ENCODE peak calls at places on chromosomes 7 and 10, in seven cellular contexts. One of them, this sample, is unnamed.

GRCh38 chr7:106865130-106866115 is at the start of gene PIK3CG:
- DNase-seq in globus pallidus: peak; percentile 26
- DNase-seq in NCI-H2029: no peak
- DNase-seq in psoas muscle: no peak
- DNase-seq in posterior vena cava: no peak
- DNase-seq in mucosa of gallbladder: no peak
- DNase-seq in NCI-H460: no peak
- DNase-seq in this sample: no peak

GRCh38 chr10:77673515-77674140 is 36.0 kb upstream of the KCNMA1 start:
- DNase-seq in globus pallidus: no peak
- DNase-seq in NCI-H2029: no peak
- DNase-seq in psoas muscle: no peak
- DNase-seq in posterior vena cava: no peak
- DNase-seq in mucosa of gallbladder: no peak
- DNase-seq in NCI-H460: no peak
- DNase-seq in this sample: no peak

GRCh38 chr7:44964384-44964830 is 14.4 kb downstream of the MYO1G start:
- DNase-seq in globus pallidus: no peak
- DNase-seq in NCI-H2029: no peak
- DNase-seq in psoas muscle: no peak
- DNase-seq in posterior vena cava: peak; percentile 34
- DNase-seq in mucosa of gallbladder: no peak
- DNase-seq in NCI-H460: no peak
- DNase-seq in this sample: peak; percentile 36

GRCh38 chr7:84738583-84739150 is 448.2 kb downstream of the SEMA3D start:
- DNase-seq in globus pallidus: no peak
- DNase-seq in NCI-H2029: no peak
- DNase-seq in psoas muscle: no peak
- DNase-seq in posterior vena cava: no peak
- DNase-seq in mucosa of gallbladder: no peak
- DNase-seq in NCI-H460: no peak
- DNase-seq in this sample: no peak

GRCh38 chr7:151173386-151174245 is 6.1 kb upstream of the GBX1 start:
- DNase-seq in globus pallidus: no peak
- DNase-seq in NCI-H2029: no peak
- DNase-seq in psoas muscle: peak; percentile 56
- DNase-seq in posterior vena cava: peak; percentile 76
- DNase-seq in mucosa of gallbladder: no peak
- DNase-seq in NCI-H460: no peak
- DNase-seq in this sample: no peak

GRCh38 chr7:169165-169853 is 23.1 kb upstream of the FAM20C start:
- DNase-seq in globus pallidus: no peak
- DNase-seq in NCI-H2029: no peak
- DNase-seq in psoas muscle: peak; percentile 30
- DNase-seq in posterior vena cava: peak; percentile 49
- DNase-seq in mucosa of gallbladder: peak; percentile 7
- DNase-seq in NCI-H460: no peak
- DNase-seq in this sample: no peak

GRCh38 chr7:110856704-110857103 is 234.2 kb upstream of the LRRN3 start:
- DNase-seq in globus pallidus: no peak
- DNase-seq in NCI-H2029: no peak
- DNase-seq in psoas muscle: no peak
- DNase-seq in posterior vena cava: no peak
- DNase-seq in mucosa of gallbladder: no peak
- DNase-seq in NCI-H460: no peak
- DNase-seq in this sample: no peak

GRCh38 chr10:93006435-93007039 is 54.1 kb upstream of the CYP26C1 start:
- DNase-seq in globus pallidus: peak; percentile 16
- DNase-seq in NCI-H2029: no peak
- DNase-seq in psoas muscle: no peak
- DNase-seq in posterior vena cava: no peak
- DNase-seq in mucosa of gallbladder: no peak
- DNase-seq in NCI-H460: peak; percentile 52
- DNase-seq in this sample: peak; percentile 13

GRCh38 chr10:34651796-34652195 is 163.3 kb downstream of the PARD3 start:
- DNase-seq in globus pallidus: no peak
- DNase-seq in NCI-H2029: no peak
- DNase-seq in psoas muscle: no peak
- DNase-seq in posterior vena cava: no peak
- DNase-seq in mucosa of gallbladder: no peak
- DNase-seq in NCI-H460: no peak
- DNase-seq in this sample: no peak

GRCh38 chr10:80509403-80510161 is 28.1 kb upstream of the SH2D4B start:
- DNase-seq in globus pallidus: no peak
- DNase-seq in NCI-H2029: no peak
- DNase-seq in psoas muscle: peak; percentile 62
- DNase-seq in posterior vena cava: no peak
- DNase-seq in mucosa of gallbladder: no peak
- DNase-seq in NCI-H460: peak; percentile 68
- DNase-seq in this sample: peak; percentile 85

GRCh38 chr7:531777-532176 is 12.1 kb upstream of the PDGFA start:
- DNase-seq in globus pallidus: no peak
- DNase-seq in NCI-H2029: no peak
- DNase-seq in psoas muscle: no peak
- DNase-seq in posterior vena cava: no peak
- DNase-seq in mucosa of gallbladder: no peak
- DNase-seq in NCI-H460: no peak
- DNase-seq in this sample: no peak

GRCh38 chr10:36534471-36535002 is 590.9 kb upstream of the ANKRD30A start:
- DNase-seq in globus pallidus: no peak
- DNase-seq in NCI-H2029: no peak
- DNase-seq in psoas muscle: no peak
- DNase-seq in posterior vena cava: no peak
- DNase-seq in mucosa of gallbladder: no peak
- DNase-seq in NCI-H460: peak; percentile 84
- DNase-seq in this sample: peak; percentile 3

GRCh38 chr7:28409716-28410627 is 2.3 kb upstream of the CREB5 start:
- DNase-seq in globus pallidus: no peak
- DNase-seq in NCI-H2029: peak; percentile 13
- DNase-seq in psoas muscle: peak; percentile 77
- DNase-seq in posterior vena cava: peak; percentile 84
- DNase-seq in mucosa of gallbladder: peak; percentile 24
- DNase-seq in NCI-H460: no peak
- DNase-seq in this sample: peak; percentile 26

GRCh38 chr7:96246972-96247371 is 74.9 kb downstream of the SLC25A13 start:
- DNase-seq in globus pallidus: no peak
- DNase-seq in NCI-H2029: no peak
- DNase-seq in psoas muscle: no peak
- DNase-seq in posterior vena cava: no peak
- DNase-seq in mucosa of gallbladder: no peak
- DNase-seq in NCI-H460: no peak
- DNase-seq in this sample: no peak

GRCh38 chr10:83657487-83657886 is 481.8 kb upstream of the GHITM start:
- DNase-seq in globus pallidus: no peak
- DNase-seq in NCI-H2029: no peak
- DNase-seq in psoas muscle: peak; percentile 45
- DNase-seq in posterior vena cava: no peak
- DNase-seq in mucosa of gallbladder: no peak
- DNase-seq in NCI-H460: no peak
- DNase-seq in this sample: no peak

GRCh38 chr7:122337011-122337410 is 32.5 kb upstream of the FEZF1 start:
- DNase-seq in globus pallidus: no peak
- DNase-seq in NCI-H2029: no peak
- DNase-seq in psoas muscle: no peak
- DNase-seq in posterior vena cava: no peak
- DNase-seq in mucosa of gallbladder: no peak
- DNase-seq in NCI-H460: no peak
- DNase-seq in this sample: no peak

GRCh38 chr10:77710759-77711682 is 73.4 kb upstream of the KCNMA1 start:
- DNase-seq in globus pallidus: peak; percentile 42
- DNase-seq in NCI-H2029: no peak
- DNase-seq in psoas muscle: peak; percentile 86
- DNase-seq in posterior vena cava: peak; percentile 93
- DNase-seq in mucosa of gallbladder: peak; percentile 72
- DNase-seq in NCI-H460: peak; percentile 48
- DNase-seq in this sample: peak; percentile 48

GRCh38 chr7:105224884-105225651 is 163.7 kb downstream of the SRPK2 start:
- DNase-seq in globus pallidus: no peak
- DNase-seq in NCI-H2029: peak; percentile 18
- DNase-seq in psoas muscle: no peak
- DNase-seq in posterior vena cava: no peak
- DNase-seq in mucosa of gallbladder: peak; percentile 36
- DNase-seq in NCI-H460: peak; percentile 40
- DNase-seq in this sample: peak; percentile 54

GRCh38 chr7:116122972-116123595 is 87.3 kb upstream of the TES start:
- DNase-seq in globus pallidus: peak; percentile 15
- DNase-seq in NCI-H2029: no peak
- DNase-seq in psoas muscle: no peak
- DNase-seq in posterior vena cava: no peak
- DNase-seq in mucosa of gallbladder: no peak
- DNase-seq in NCI-H460: peak; percentile 33
- DNase-seq in this sample: peak; percentile 5

GRCh38 chr10:108374991-108375390 is 1210.5 kb upstream of the SORCS1 start:
- DNase-seq in globus pallidus: no peak
- DNase-seq in NCI-H2029: no peak
- DNase-seq in psoas muscle: no peak
- DNase-seq in posterior vena cava: no peak
- DNase-seq in mucosa of gallbladder: no peak
- DNase-seq in NCI-H460: no peak
- DNase-seq in this sample: no peak

GRCh38 chr7:31059551-31059950 is 7.4 kb downstream of the ADCYAP1R1 start:
- DNase-seq in globus pallidus: no peak
- DNase-seq in NCI-H2029: no peak
- DNase-seq in psoas muscle: peak; percentile 66
- DNase-seq in posterior vena cava: no peak
- DNase-seq in mucosa of gallbladder: no peak
- DNase-seq in NCI-H460: no peak
- DNase-seq in this sample: no peak

GRCh38 chr10:63713191-63714144 is 192.3 kb downstream of the REEP3 start:
- DNase-seq in globus pallidus: peak; percentile 54
- DNase-seq in NCI-H2029: no peak
- DNase-seq in psoas muscle: peak; percentile 84
- DNase-seq in posterior vena cava: peak; percentile 84
- DNase-seq in mucosa of gallbladder: peak; percentile 84
- DNase-seq in NCI-H460: no peak
- DNase-seq in this sample: no peak

This sample was measured in A549.